ENCODE peak calls at places on chromosomes 4 and X, in five cellular contexts. One of them, this sample, is unnamed.

GRCh38 chr4:80189956-80190671 is 7.2 kb upstream of the PRDM8 start:
- DNase-seq in right cardiac atrium: peak
- DNase-seq in sigmoid colon: no peak
- DNase-seq in ascending aorta: no peak
- DNase-seq in GM23248: peak
- DNase-seq in this sample: no peak

GRCh38 chr4:67963345-67963744 is at the start of gene TMPRSS11A:
- DNase-seq in right cardiac atrium: no peak
- DNase-seq in sigmoid colon: no peak
- DNase-seq in ascending aorta: no peak
- DNase-seq in GM23248: no peak
- DNase-seq in this sample: no peak

GRCh38 chr4:120723986-120724385 is 198.5 kb downstream of the PRDM5 start:
- DNase-seq in right cardiac atrium: no peak
- DNase-seq in sigmoid colon: no peak
- DNase-seq in ascending aorta: no peak
- DNase-seq in GM23248: no peak
- DNase-seq in this sample: peak

GRCh38 chr4:164379694-164380093 is 374.2 kb upstream of the SMIM31 start:
- DNase-seq in right cardiac atrium: no peak
- DNase-seq in sigmoid colon: no peak
- DNase-seq in ascending aorta: no peak
- DNase-seq in GM23248: no peak
- DNase-seq in this sample: no peak

GRCh38 chrX:17814557-17814956 is 46.5 kb downstream of the RAI2 start:
- DNase-seq in right cardiac atrium: no peak
- DNase-seq in sigmoid colon: no peak
- DNase-seq in ascending aorta: no peak
- DNase-seq in GM23248: peak
- DNase-seq in this sample: peak

GRCh38 chr4:133812236-133812635 is 389.4 kb downstream of the PABPC4L start:
- DNase-seq in right cardiac atrium: no peak
- DNase-seq in sigmoid colon: no peak
- DNase-seq in ascending aorta: no peak
- DNase-seq in GM23248: no peak
- DNase-seq in this sample: no peak

GRCh38 chrX:140762061-140762460 is 52.5 kb downstream of the LINC00632 start:
- DNase-seq in right cardiac atrium: no peak
- DNase-seq in sigmoid colon: peak
- DNase-seq in ascending aorta: no peak
- DNase-seq in GM23248: peak
- DNase-seq in this sample: peak

GRCh38 chr4:144645102-144645469 is 870 bp upstream of the HHIP start:
- DNase-seq in right cardiac atrium: peak
- DNase-seq in sigmoid colon: no peak
- DNase-seq in ascending aorta: no peak
- DNase-seq in GM23248: no peak
- DNase-seq in this sample: no peak

GRCh38 chrX:103774070-103774642 is 2.5 kb upstream of the PLP1 start:
- DNase-seq in right cardiac atrium: no peak
- DNase-seq in sigmoid colon: no peak
- DNase-seq in ascending aorta: no peak
- DNase-seq in GM23248: peak
- DNase-seq in this sample: peak

GRCh38 chrX:17474892-17475291 is 99.9 kb downstream of the NHS start:
- DNase-seq in right cardiac atrium: no peak
- DNase-seq in sigmoid colon: no peak
- DNase-seq in ascending aorta: no peak
- DNase-seq in GM23248: peak
- DNase-seq in this sample: no peak

GRCh38 chr4:135718019-135718418 is 1516.4 kb upstream of the PABPC4L start:
- DNase-seq in right cardiac atrium: no peak
- DNase-seq in sigmoid colon: no peak
- DNase-seq in ascending aorta: no peak
- DNase-seq in GM23248: no peak
- DNase-seq in this sample: no peak

GRCh38 chr4:142474398-142475087 is 371.6 kb downstream of the INPP4B start:
- DNase-seq in right cardiac atrium: no peak
- DNase-seq in sigmoid colon: no peak
- DNase-seq in ascending aorta: no peak
- DNase-seq in GM23248: peak
- DNase-seq in this sample: no peak

GRCh38 chr4:112706840-112707207 is 69.9 kb downstream of the LARP7 start:
- DNase-seq in right cardiac atrium: no peak
- DNase-seq in sigmoid colon: no peak
- DNase-seq in ascending aorta: no peak
- DNase-seq in GM23248: no peak
- DNase-seq in this sample: no peak

GRCh38 chrX:32530802-32531403 is 680.4 kb downstream of the DMD start:
- DNase-seq in right cardiac atrium: no peak
- DNase-seq in sigmoid colon: no peak
- DNase-seq in ascending aorta: no peak
- DNase-seq in GM23248: peak
- DNase-seq in this sample: peak

GRCh38 chr4:143355540-143356217 is 19.0 kb downstream of the GAB1 start:
- DNase-seq in right cardiac atrium: no peak
- DNase-seq in sigmoid colon: no peak
- DNase-seq in ascending aorta: no peak
- DNase-seq in GM23248: peak
- DNase-seq in this sample: peak

GRCh38 chr4:187235456-187236170 is 512.0 kb upstream of the FAT1 start:
- DNase-seq in right cardiac atrium: no peak
- DNase-seq in sigmoid colon: no peak
- DNase-seq in ascending aorta: no peak
- DNase-seq in GM23248: no peak
- DNase-seq in this sample: no peak

GRCh38 chr4:148284526-148285193 is 157.6 kb downstream of the NR3C2 start:
- DNase-seq in right cardiac atrium: no peak
- DNase-seq in sigmoid colon: no peak
- DNase-seq in ascending aorta: no peak
- DNase-seq in GM23248: no peak
- DNase-seq in this sample: no peak

GRCh38 chr4:123583043-123583442 is 186.4 kb downstream of the SPRY1 start:
- DNase-seq in right cardiac atrium: no peak
- DNase-seq in sigmoid colon: no peak
- DNase-seq in ascending aorta: no peak
- DNase-seq in GM23248: no peak
- DNase-seq in this sample: no peak

GRCh38 chr4:133484287-133484686 is 335.2 kb downstream of the PCDH10 start:
- DNase-seq in right cardiac atrium: no peak
- DNase-seq in sigmoid colon: no peak
- DNase-seq in ascending aorta: no peak
- DNase-seq in GM23248: no peak
- DNase-seq in this sample: peak

GRCh38 chrX:132564026-132564425 is 75.2 kb upstream of the MBNL3 start:
- DNase-seq in right cardiac atrium: peak
- DNase-seq in sigmoid colon: no peak
- DNase-seq in ascending aorta: no peak
- DNase-seq in GM23248: peak
- DNase-seq in this sample: peak

GRCh38 chrX:34764842-34765241 is 107.8 kb upstream of the TMEM47 start:
- DNase-seq in right cardiac atrium: no peak
- DNase-seq in sigmoid colon: no peak
- DNase-seq in ascending aorta: no peak
- DNase-seq in GM23248: no peak
- DNase-seq in this sample: no peak

GRCh38 chrX:19912-20571 is 261.1 kb upstream of the PLCXD1 start:
- DNase-seq in right cardiac atrium: no peak
- DNase-seq in sigmoid colon: peak
- DNase-seq in ascending aorta: no peak
- DNase-seq in GM23248: peak
- DNase-seq in this sample: no peak

GRCh38 chrX:81263067-81263466 is 61.2 kb downstream of the SH3BGRL start:
- DNase-seq in right cardiac atrium: no peak
- DNase-seq in sigmoid colon: no peak
- DNase-seq in ascending aorta: no peak
- DNase-seq in GM23248: no peak
- DNase-seq in this sample: no peak

GRCh38 chrX:111101580-111101979 is 5.6 kb downstream of the PAK3 start:
- DNase-seq in right cardiac atrium: no peak
- DNase-seq in sigmoid colon: no peak
- DNase-seq in ascending aorta: no peak
- DNase-seq in GM23248: no peak
- DNase-seq in this sample: no peak

GRCh38 chrX:120264315-120264714 is 13.7 kb downstream of the ZBTB33 start:
- DNase-seq in right cardiac atrium: no peak
- DNase-seq in sigmoid colon: no peak
- DNase-seq in ascending aorta: no peak
- DNase-seq in GM23248: no peak
- DNase-seq in this sample: no peak

GRCh38 chr4:164536829-164537228 is 217.1 kb upstream of the SMIM31 start:
- DNase-seq in right cardiac atrium: no peak
- DNase-seq in sigmoid colon: no peak
- DNase-seq in ascending aorta: peak
- DNase-seq in GM23248: peak
- DNase-seq in this sample: peak

GRCh38 chr4:128271551-128271950 is 16.1 kb downstream of the PGRMC2 start:
- DNase-seq in right cardiac atrium: no peak
- DNase-seq in sigmoid colon: no peak
- DNase-seq in ascending aorta: no peak
- DNase-seq in GM23248: no peak
- DNase-seq in this sample: peak

GRCh38 chr4:41933997-41934812 is 1.0 kb upstream of the TMEM33 start:
- DNase-seq in right cardiac atrium: no peak
- DNase-seq in sigmoid colon: no peak
- DNase-seq in ascending aorta: no peak
- DNase-seq in GM23248: no peak
- DNase-seq in this sample: peak

GRCh38 chrX:123476636-123477219 is 256.1 kb downstream of the THOC2 start:
- DNase-seq in right cardiac atrium: no peak
- DNase-seq in sigmoid colon: no peak
- DNase-seq in ascending aorta: no peak
- DNase-seq in GM23248: no peak
- DNase-seq in this sample: peak

GRCh38 chr4:87555751-87556619 is 26.8 kb upstream of the SPARCL1 start:
- DNase-seq in right cardiac atrium: no peak
- DNase-seq in sigmoid colon: no peak
- DNase-seq in ascending aorta: peak
- DNase-seq in GM23248: peak
- DNase-seq in this sample: peak

GRCh38 chr4:8336412-8337075 is 67.0 kb downstream of the HTRA3 start:
- DNase-seq in right cardiac atrium: no peak
- DNase-seq in sigmoid colon: peak
- DNase-seq in ascending aorta: no peak
- DNase-seq in GM23248: peak
- DNase-seq in this sample: no peak

DNA sequence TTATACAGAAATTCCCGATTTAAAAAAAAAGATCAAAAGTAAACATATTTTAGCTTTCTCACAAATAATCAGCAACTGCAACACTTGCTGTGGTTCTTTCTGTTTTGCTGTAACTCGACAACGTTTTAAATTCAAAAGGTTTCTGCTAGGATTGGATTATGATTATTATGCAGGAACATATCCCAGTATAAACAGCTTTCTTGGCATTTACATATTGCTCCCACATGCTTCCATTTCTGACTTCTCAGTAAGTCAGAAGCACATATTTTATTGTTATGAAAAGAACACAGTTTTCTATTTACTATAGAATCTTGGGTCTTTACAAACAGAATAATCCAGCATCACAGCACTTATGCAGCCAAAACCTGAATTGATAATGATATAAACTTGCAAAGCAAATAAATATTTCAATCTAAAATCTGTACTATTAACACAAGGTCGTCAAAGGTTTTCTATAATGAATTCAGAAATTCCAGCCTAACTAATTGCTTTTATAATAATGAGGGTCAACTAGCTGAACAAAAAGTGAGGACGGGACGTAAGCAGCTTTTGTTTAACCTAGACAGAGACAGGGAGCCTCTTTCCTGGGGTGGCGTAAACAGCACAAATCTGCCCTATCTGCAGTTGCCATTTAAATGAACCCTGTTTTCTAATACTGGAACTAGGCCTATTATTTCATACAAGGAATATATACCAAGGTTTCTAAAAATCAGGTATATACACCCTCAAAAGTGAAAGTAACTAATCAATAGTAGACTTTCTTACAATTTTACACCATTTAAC is 9.8 kb upstream of the PCDH18 start:
- DNase-seq in right cardiac atrium: no peak
- DNase-seq in sigmoid colon: no peak
- DNase-seq in ascending aorta: no peak
- DNase-seq in GM23248: peak
- DNase-seq in this sample: no peak
- H3K4me3 ChIP-seq in right cardiac atrium: peak
- H3K4me3 ChIP-seq in sigmoid colon: peak
- H3K4me3 ChIP-seq in ascending aorta: peak
- H3K4me3 ChIP-seq in GM23248: peak
- H3K4me3 ChIP-seq in this sample: peak

GRCh38 chrX:8805974-8806373 is 4.8 kb upstream of the FAM9A start:
- DNase-seq in right cardiac atrium: no peak
- DNase-seq in sigmoid colon: no peak
- DNase-seq in ascending aorta: no peak
- DNase-seq in GM23248: no peak
- DNase-seq in this sample: no peak

GRCh38 chrX:8803326-8803725 is 2.1 kb upstream of the FAM9A start:
- DNase-seq in right cardiac atrium: no peak
- DNase-seq in sigmoid colon: no peak
- DNase-seq in ascending aorta: no peak
- DNase-seq in GM23248: no peak
- DNase-seq in this sample: no peak

GRCh38 chrX:8801041-8801599 is at the start of gene FAM9A:
- DNase-seq in right cardiac atrium: no peak
- DNase-seq in sigmoid colon: no peak
- DNase-seq in ascending aorta: no peak
- DNase-seq in GM23248: no peak
- DNase-seq in this sample: no peak
- H3K4me3 ChIP-seq in right cardiac atrium: no peak
- H3K4me3 ChIP-seq in sigmoid colon: no peak
- H3K4me3 ChIP-seq in ascending aorta: no peak
- H3K4me3 ChIP-seq in GM23248: no peak
- H3K4me3 ChIP-seq in this sample: no peak

GRCh38 chrX:115563633-115564182 is 2.7 kb downstream of the PLS3 start:
- DNase-seq in right cardiac atrium: no peak
- DNase-seq in sigmoid colon: no peak
- DNase-seq in ascending aorta: no peak
- DNase-seq in GM23248: peak
- DNase-seq in this sample: no peak
- H3K4me3 ChIP-seq in right cardiac atrium: peak
- H3K4me3 ChIP-seq in sigmoid colon: no peak
- H3K4me3 ChIP-seq in ascending aorta: peak
- H3K4me3 ChIP-seq in GM23248: peak
- H3K4me3 ChIP-seq in this sample: peak

GRCh38 chr4:78766026-78766425 is 10.1 kb upstream of the BMP2K start:
- DNase-seq in right cardiac atrium: no peak
- DNase-seq in sigmoid colon: no peak
- DNase-seq in ascending aorta: no peak
- DNase-seq in GM23248: peak
- DNase-seq in this sample: peak

GRCh38 chr4:78766650-78767049 is 9.5 kb upstream of the BMP2K start:
- DNase-seq in right cardiac atrium: no peak
- DNase-seq in sigmoid colon: no peak
- DNase-seq in ascending aorta: no peak
- DNase-seq in GM23248: no peak
- DNase-seq in this sample: no peak

GRCh38 chr4:78765607-78766006 is 10.5 kb upstream of the BMP2K start:
- DNase-seq in right cardiac atrium: no peak
- DNase-seq in sigmoid colon: no peak
- DNase-seq in ascending aorta: no peak
- DNase-seq in GM23248: no peak
- DNase-seq in this sample: no peak

GRCh38 chr4:78768447-78769177 is 7.5 kb upstream of the BMP2K start:
- DNase-seq in right cardiac atrium: no peak
- DNase-seq in sigmoid colon: no peak
- DNase-seq in ascending aorta: no peak
- DNase-seq in GM23248: peak
- DNase-seq in this sample: peak

GRCh38 chr4:78767350-78767749 is 8.8 kb upstream of the BMP2K start:
- DNase-seq in right cardiac atrium: no peak
- DNase-seq in sigmoid colon: no peak
- DNase-seq in ascending aorta: no peak
- DNase-seq in GM23248: no peak
- DNase-seq in this sample: no peak
- H3K4me3 ChIP-seq in right cardiac atrium: no peak
- H3K4me3 ChIP-seq in sigmoid colon: no peak
- H3K4me3 ChIP-seq in ascending aorta: no peak
- H3K4me3 ChIP-seq in GM23248: no peak
- H3K4me3 ChIP-seq in this sample: no peak